ENCODE peak calls at places on chromosomes 4 and X, in eight cellular contexts. One of them, this sample, is unnamed.

GRCh38 chrX:150162141-150162540 is 201.0 kb upstream of the MAMLD1 start:
- DNase-seq in stimulated activated naive CD8-positive, alpha-beta T cell treated with anti-CD3 and anti-CD28 coated beads, Interleukin-15, Interleukin-2, amounts not matched to agents 100 U/mL and 50 U/mL, for 24 hours: no peak
- DNase-seq in NCI-H1694 treated with DMSO at 0.1 percent for 48 hours: no peak
- DNase-seq in GM19239: no peak
- DNase-seq in MCF 10A: peak; percentile 80
- DNase-seq in frontal cortex: no peak
- DNase-seq in iris pigment epithelial cell: peak; percentile 12
- DNase-seq in neural crest cell: no peak
- DNase-seq in this sample: no peak

GRCh38 chrX:3345281-3346081 is 971 bp downstream of the MXRA5 start:
- DNase-seq in GM19239: no peak
- DNase-seq in frontal cortex: no peak
- DNase-seq in stimulated activated naive CD8-positive, alpha-beta T cell treated with anti-CD3 and anti-CD28 coated beads, Interleukin-15, Interleukin-2, amounts not matched to agents 100 U/mL and 50 U/mL, for 24 hours: no peak
- DNase-seq in iris pigment epithelial cell: peak; percentile 29
- DNase-seq in NCI-H1694 treated with DMSO at 0.1 percent for 48 hours: peak; percentile 18
- DNase-seq in MCF 10A: no peak
- DNase-seq in neural crest cell: peak; percentile 24
- DNase-seq in this sample: no peak

GRCh38 chr4:40630335-40631021 is 814 bp upstream of the RBM47 start:
- DNase-seq in GM19239: peak; percentile 46
- DNase-seq in neural crest cell: no peak
- DNase-seq in MCF 10A: no peak
- DNase-seq in frontal cortex: no peak
- DNase-seq in stimulated activated naive CD8-positive, alpha-beta T cell treated with anti-CD3 and anti-CD28 coated beads, Interleukin-15, Interleukin-2, amounts not matched to agents 100 U/mL and 50 U/mL, for 24 hours: peak; percentile 9
- DNase-seq in NCI-H1694 treated with DMSO at 0.1 percent for 48 hours: no peak
- DNase-seq in iris pigment epithelial cell: no peak
- DNase-seq in this sample: peak; percentile 81

GRCh38 chr4:37685211-37685725 is 908 bp downstream of the RELL1 start:
- DNase-seq in GM19239: no peak
- DNase-seq in iris pigment epithelial cell: peak; percentile 53
- DNase-seq in MCF 10A: peak; percentile 22
- DNase-seq in NCI-H1694 treated with DMSO at 0.1 percent for 48 hours: no peak
- DNase-seq in stimulated activated naive CD8-positive, alpha-beta T cell treated with anti-CD3 and anti-CD28 coated beads, Interleukin-15, Interleukin-2, amounts not matched to agents 100 U/mL and 50 U/mL, for 24 hours: peak; percentile 36
- DNase-seq in frontal cortex: no peak
- DNase-seq in neural crest cell: no peak
- DNase-seq in this sample: peak; percentile 53

GRCh38 chrX:31483336-31483735 is 411.5 kb upstream of the FTHL17 start:
- DNase-seq in iris pigment epithelial cell: peak; percentile 81
- DNase-seq in stimulated activated naive CD8-positive, alpha-beta T cell treated with anti-CD3 and anti-CD28 coated beads, Interleukin-15, Interleukin-2, amounts not matched to agents 100 U/mL and 50 U/mL, for 24 hours: no peak
- DNase-seq in MCF 10A: peak; percentile 42
- DNase-seq in neural crest cell: no peak
- DNase-seq in frontal cortex: no peak
- DNase-seq in NCI-H1694 treated with DMSO at 0.1 percent for 48 hours: no peak
- DNase-seq in GM19239: no peak
- DNase-seq in this sample: no peak

GRCh38 chr4:150746156-150746555 is 164.2 kb downstream of the MAB21L2 start:
- DNase-seq in MCF 10A: peak; percentile 42
- DNase-seq in NCI-H1694 treated with DMSO at 0.1 percent for 48 hours: no peak
- DNase-seq in stimulated activated naive CD8-positive, alpha-beta T cell treated with anti-CD3 and anti-CD28 coated beads, Interleukin-15, Interleukin-2, amounts not matched to agents 100 U/mL and 50 U/mL, for 24 hours: no peak
- DNase-seq in iris pigment epithelial cell: peak; percentile 83
- DNase-seq in frontal cortex: no peak
- DNase-seq in neural crest cell: no peak
- DNase-seq in GM19239: no peak
- DNase-seq in this sample: no peak

GRCh38 chr4:14607001-14607400 is 395.3 kb upstream of the CPEB2 start:
- DNase-seq in NCI-H1694 treated with DMSO at 0.1 percent for 48 hours: no peak
- DNase-seq in frontal cortex: no peak
- DNase-seq in iris pigment epithelial cell: no peak
- DNase-seq in stimulated activated naive CD8-positive, alpha-beta T cell treated with anti-CD3 and anti-CD28 coated beads, Interleukin-15, Interleukin-2, amounts not matched to agents 100 U/mL and 50 U/mL, for 24 hours: no peak
- DNase-seq in neural crest cell: no peak
- DNase-seq in GM19239: no peak
- DNase-seq in MCF 10A: no peak
- DNase-seq in this sample: no peak

GRCh38 chrX:25049347-25049746 is 33.6 kb upstream of the ARX start:
- DNase-seq in stimulated activated naive CD8-positive, alpha-beta T cell treated with anti-CD3 and anti-CD28 coated beads, Interleukin-15, Interleukin-2, amounts not matched to agents 100 U/mL and 50 U/mL, for 24 hours: no peak
- DNase-seq in frontal cortex: no peak
- DNase-seq in iris pigment epithelial cell: peak; percentile 45
- DNase-seq in GM19239: no peak
- DNase-seq in MCF 10A: peak; percentile 17
- DNase-seq in neural crest cell: no peak
- DNase-seq in NCI-H1694 treated with DMSO at 0.1 percent for 48 hours: no peak
- DNase-seq in this sample: peak; percentile 13

GRCh38 chr4:1309261-1310010 is 19.7 kb downstream of the MAEA start:
- DNase-seq in MCF 10A: peak; percentile 54
- DNase-seq in frontal cortex: peak; percentile 98
- DNase-seq in NCI-H1694 treated with DMSO at 0.1 percent for 48 hours: no peak
- DNase-seq in neural crest cell: peak; percentile 79
- DNase-seq in GM19239: peak; percentile 98
- DNase-seq in iris pigment epithelial cell: peak; percentile 98
- DNase-seq in stimulated activated naive CD8-positive, alpha-beta T cell treated with anti-CD3 and anti-CD28 coated beads, Interleukin-15, Interleukin-2, amounts not matched to agents 100 U/mL and 50 U/mL, for 24 hours: peak; percentile 76
- DNase-seq in this sample: no peak

GRCh38 chr4:94304365-94304971 is 38.2 kb downstream of the HPGDS start:
- DNase-seq in MCF 10A: peak; percentile 46
- DNase-seq in NCI-H1694 treated with DMSO at 0.1 percent for 48 hours: no peak
- DNase-seq in GM19239: no peak
- DNase-seq in iris pigment epithelial cell: peak; percentile 50
- DNase-seq in stimulated activated naive CD8-positive, alpha-beta T cell treated with anti-CD3 and anti-CD28 coated beads, Interleukin-15, Interleukin-2, amounts not matched to agents 100 U/mL and 50 U/mL, for 24 hours: peak; percentile 6
- DNase-seq in frontal cortex: peak; percentile 6
- DNase-seq in neural crest cell: peak; percentile 14
- DNase-seq in this sample: peak; percentile 73

GRCh38 chr4:5789141-5789540 is 78.1 kb downstream of the EVC start:
- DNase-seq in NCI-H1694 treated with DMSO at 0.1 percent for 48 hours: no peak
- DNase-seq in GM19239: no peak
- DNase-seq in stimulated activated naive CD8-positive, alpha-beta T cell treated with anti-CD3 and anti-CD28 coated beads, Interleukin-15, Interleukin-2, amounts not matched to agents 100 U/mL and 50 U/mL, for 24 hours: no peak
- DNase-seq in frontal cortex: no peak
- DNase-seq in neural crest cell: no peak
- DNase-seq in MCF 10A: no peak
- DNase-seq in iris pigment epithelial cell: no peak
- DNase-seq in this sample: no peak

GRCh38 chrX:100625985-100626491 is 10.6 kb downstream of the TSPAN6 start:
- DNase-seq in neural crest cell: no peak
- DNase-seq in frontal cortex: no peak
- DNase-seq in GM19239: peak; percentile 4
- DNase-seq in NCI-H1694 treated with DMSO at 0.1 percent for 48 hours: no peak
- DNase-seq in MCF 10A: no peak
- DNase-seq in stimulated activated naive CD8-positive, alpha-beta T cell treated with anti-CD3 and anti-CD28 coated beads, Interleukin-15, Interleukin-2, amounts not matched to agents 100 U/mL and 50 U/mL, for 24 hours: no peak
- DNase-seq in iris pigment epithelial cell: no peak
- DNase-seq in this sample: no peak

GRCh38 chr4:94650690-94651089 is 107.1 kb upstream of the BMPR1B start:
- DNase-seq in frontal cortex: no peak
- DNase-seq in neural crest cell: no peak
- DNase-seq in MCF 10A: no peak
- DNase-seq in NCI-H1694 treated with DMSO at 0.1 percent for 48 hours: no peak
- DNase-seq in stimulated activated naive CD8-positive, alpha-beta T cell treated with anti-CD3 and anti-CD28 coated beads, Interleukin-15, Interleukin-2, amounts not matched to agents 100 U/mL and 50 U/mL, for 24 hours: no peak
- DNase-seq in GM19239: no peak
- DNase-seq in iris pigment epithelial cell: peak; percentile 52
- DNase-seq in this sample: no peak

GRCh38 chr4:179307297-179308136 is 1865.3 kb upstream of the AGA start:
- DNase-seq in MCF 10A: peak; percentile 69
- DNase-seq in frontal cortex: no peak
- DNase-seq in NCI-H1694 treated with DMSO at 0.1 percent for 48 hours: no peak
- DNase-seq in stimulated activated naive CD8-positive, alpha-beta T cell treated with anti-CD3 and anti-CD28 coated beads, Interleukin-15, Interleukin-2, amounts not matched to agents 100 U/mL and 50 U/mL, for 24 hours: peak; percentile 29
- DNase-seq in iris pigment epithelial cell: peak; percentile 12
- DNase-seq in neural crest cell: peak; percentile 59
- DNase-seq in GM19239: no peak
- DNase-seq in this sample: peak; percentile 54

GRCh38 chrX:111829345-111829744 is 46.6 kb upstream of the TRPC5OS start:
- DNase-seq in MCF 10A: no peak
- DNase-seq in stimulated activated naive CD8-positive, alpha-beta T cell treated with anti-CD3 and anti-CD28 coated beads, Interleukin-15, Interleukin-2, amounts not matched to agents 100 U/mL and 50 U/mL, for 24 hours: no peak
- DNase-seq in neural crest cell: no peak
- DNase-seq in frontal cortex: no peak
- DNase-seq in NCI-H1694 treated with DMSO at 0.1 percent for 48 hours: no peak
- DNase-seq in GM19239: no peak
- DNase-seq in iris pigment epithelial cell: no peak
- DNase-seq in this sample: no peak

GRCh38 chr4:133801858-133802257 is 399.7 kb downstream of the PABPC4L start:
- DNase-seq in GM19239: no peak
- DNase-seq in NCI-H1694 treated with DMSO at 0.1 percent for 48 hours: no peak
- DNase-seq in frontal cortex: no peak
- DNase-seq in MCF 10A: no peak
- DNase-seq in stimulated activated naive CD8-positive, alpha-beta T cell treated with anti-CD3 and anti-CD28 coated beads, Interleukin-15, Interleukin-2, amounts not matched to agents 100 U/mL and 50 U/mL, for 24 hours: no peak
- DNase-seq in neural crest cell: no peak
- DNase-seq in iris pigment epithelial cell: peak; percentile 12
- DNase-seq in this sample: no peak

GRCh38 chr4:10173039-10173753 is 56.6 kb upstream of the WDR1 start:
- DNase-seq in NCI-H1694 treated with DMSO at 0.1 percent for 48 hours: no peak
- DNase-seq in neural crest cell: no peak
- DNase-seq in iris pigment epithelial cell: peak; percentile 20
- DNase-seq in GM19239: no peak
- DNase-seq in frontal cortex: no peak
- DNase-seq in stimulated activated naive CD8-positive, alpha-beta T cell treated with anti-CD3 and anti-CD28 coated beads, Interleukin-15, Interleukin-2, amounts not matched to agents 100 U/mL and 50 U/mL, for 24 hours: no peak
- DNase-seq in MCF 10A: peak; percentile 24
- DNase-seq in this sample: peak; percentile 22

GRCh38 chrX:11944486-11944885 is 186.4 kb downstream of the MSL3 start:
- DNase-seq in iris pigment epithelial cell: peak; percentile 65
- DNase-seq in GM19239: peak; percentile 2
- DNase-seq in stimulated activated naive CD8-positive, alpha-beta T cell treated with anti-CD3 and anti-CD28 coated beads, Interleukin-15, Interleukin-2, amounts not matched to agents 100 U/mL and 50 U/mL, for 24 hours: peak; percentile 2
- DNase-seq in frontal cortex: peak; percentile 5
- DNase-seq in MCF 10A: peak; percentile 60
- DNase-seq in neural crest cell: peak; percentile 44
- DNase-seq in NCI-H1694 treated with DMSO at 0.1 percent for 48 hours: no peak
- DNase-seq in this sample: no peak

GRCh38 chr4:25234390-25235367 is 846 bp downstream of the PI4K2B start:
- DNase-seq in GM19239: peak; percentile 49
- DNase-seq in stimulated activated naive CD8-positive, alpha-beta T cell treated with anti-CD3 and anti-CD28 coated beads, Interleukin-15, Interleukin-2, amounts not matched to agents 100 U/mL and 50 U/mL, for 24 hours: peak; percentile 50
- DNase-seq in MCF 10A: peak; percentile 92
- DNase-seq in iris pigment epithelial cell: peak; percentile 87
- DNase-seq in frontal cortex: peak; percentile 43
- DNase-seq in neural crest cell: peak; percentile 41
- DNase-seq in NCI-H1694 treated with DMSO at 0.1 percent for 48 hours: peak; percentile 45
- DNase-seq in this sample: peak; percentile 84

GRCh38 chrX:113260474-113260873 is 419.8 kb upstream of the AMOT start:
- DNase-seq in frontal cortex: no peak
- DNase-seq in GM19239: no peak
- DNase-seq in stimulated activated naive CD8-positive, alpha-beta T cell treated with anti-CD3 and anti-CD28 coated beads, Interleukin-15, Interleukin-2, amounts not matched to agents 100 U/mL and 50 U/mL, for 24 hours: no peak
- DNase-seq in MCF 10A: peak; percentile 14
- DNase-seq in NCI-H1694 treated with DMSO at 0.1 percent for 48 hours: no peak
- DNase-seq in iris pigment epithelial cell: peak; percentile 5
- DNase-seq in neural crest cell: no peak
- DNase-seq in this sample: peak; percentile 4

GRCh38 chrX:123468481-123468880 is 264.4 kb downstream of the THOC2 start:
- DNase-seq in frontal cortex: no peak
- DNase-seq in MCF 10A: no peak
- DNase-seq in NCI-H1694 treated with DMSO at 0.1 percent for 48 hours: no peak
- DNase-seq in iris pigment epithelial cell: no peak
- DNase-seq in neural crest cell: no peak
- DNase-seq in GM19239: no peak
- DNase-seq in stimulated activated naive CD8-positive, alpha-beta T cell treated with anti-CD3 and anti-CD28 coated beads, Interleukin-15, Interleukin-2, amounts not matched to agents 100 U/mL and 50 U/mL, for 24 hours: no peak
- DNase-seq in this sample: no peak